ENCODE peak calls at places on chromosomes 6 and 20, in eight cellular contexts. W, A, T, N, J, F, Q and Z are unnamed samples.
A peak's percentile ranks its signal among the peaks of the same experiment; 100 is the strongest.

GRCh38 chr6:39214846-39215639 is 14.2 kb downstream of the KCNK5 start:
- DNase-seq in W (no peak), A (no peak), T (no peak), N (no peak), J (no peak), F (no peak), Q (no peak), Z (no peak)

GRCh38 chr6:170108890-170109587 is 181.8 kb downstream of the DLL1 start:
- DNase-seq in W (no peak), A (no peak), T (no peak), N (no peak), J (no peak), F (peak; percentile 7), Q (no peak), Z (no peak)

GRCh38 chr20:57909763-57910331 is 200.0 kb upstream of the PMEPA1 start:
- DNase-seq in W (no peak), A (no peak), T (no peak), N (no peak), J (no peak), F (no peak), Q (no peak), Z (no peak)

GRCh38 chr20:1535420-1536175 is 21.9 kb downstream of the SIRPD start:
- DNase-seq in W (no peak), A (no peak), T (no peak), N (no peak), J (no peak), F (no peak), Q (no peak), Z (peak; percentile 16)

GRCh38 chr6:79631800-79632172 is 657 bp downstream of the SH3BGRL2 start:
- DNase-seq in W (no peak), A (no peak), T (no peak), N (no peak), J (no peak), F (no peak), Q (no peak), Z (no peak)

GRCh38 chr6:160424256-160424655 is 76.1 kb downstream of the SLC22A3 start:
- DNase-seq in W (peak; percentile 60), A (no peak), T (no peak), N (no peak), J (no peak), F (no peak), Q (no peak), Z (no peak)

GRCh38 chr6:47464052-47464451 is 13.5 kb upstream of the CD2AP start:
- DNase-seq in W (no peak), A (no peak), T (no peak), N (no peak), J (peak; percentile 55), F (no peak), Q (no peak), Z (no peak)

GRCh38 chr20:21117521-21117920 is 8.4 kb upstream of the KIZ start:
- DNase-seq in W (no peak), A (no peak), T (no peak), N (no peak), J (no peak), F (no peak), Q (no peak), Z (no peak)

GRCh38 chr20:46523696-46524328 is 10.5 kb upstream of the ZNF334 start:
- DNase-seq in W (no peak), A (no peak), T (no peak), N (no peak), J (no peak), F (no peak), Q (no peak), Z (no peak)

GRCh38 chr20:50516180-50516934 is 6.2 kb downstream of the PTPN1 start:
- DNase-seq in W (no peak), A (no peak), T (no peak), N (no peak), J (no peak), F (no peak), Q (no peak), Z (no peak)

GRCh38 chr6:21468487-21468886 is 125.1 kb upstream of the SOX4 start:
- DNase-seq in W (no peak), A (no peak), T (no peak), N (no peak), J (no peak), F (no peak), Q (no peak), Z (no peak)

GRCh38 chr6:101443315-101443714 is 49.8 kb downstream of the GRIK2 start:
- DNase-seq in W (no peak), A (no peak), T (no peak), N (no peak), J (no peak), F (no peak), Q (no peak), Z (no peak)

GRCh38 chr6:91132461-91132860 is 545.6 kb upstream of the MAP3K7 start:
- DNase-seq in W (peak; percentile 87), A (no peak), T (no peak), N (no peak), J (no peak), F (no peak), Q (no peak), Z (no peak)

GRCh38 chr20:5195655-5196054 is 68.8 kb downstream of the CDS2 start:
- DNase-seq in W (peak; percentile 67), A (no peak), T (no peak), N (no peak), J (no peak), F (no peak), Q (no peak), Z (no peak)

GRCh38 chr20:63778034-63778752 is 38.6 kb downstream of the SLC2A4RG start:
- DNase-seq in W (peak; percentile 11), A (no peak), T (no peak), N (peak; percentile 22), J (no peak), F (no peak), Q (no peak), Z (no peak)

GRCh38 chr6:35259946-35260626 is 551 bp downstream of the ZNF76 start:
- DNase-seq in W (peak; percentile 40), A (peak; percentile 75), T (peak; percentile 93), N (peak; percentile 86), J (peak; percentile 40), F (peak; percentile 67), Q (peak; percentile 80), Z (peak; percentile 70)

GRCh38 chr6:108737594-108738546 is 110.4 kb upstream of the ARMC2 start:
- DNase-seq in W (peak; percentile 94), A (no peak), T (no peak), N (no peak), J (no peak), F (no peak), Q (no peak), Z (no peak)

GRCh38 chr6:69988458-69989126 is 122.2 kb downstream of the COL19A1 start:
- DNase-seq in W (no peak), A (no peak), T (no peak), N (no peak), J (no peak), F (no peak), Q (no peak), Z (no peak)

GRCh38 chr6:158762787-158763439 is 56.3 kb downstream of the EZR start:
- DNase-seq in W (no peak), A (no peak), T (no peak), N (no peak), J (no peak), F (no peak), Q (no peak), Z (no peak)